ENCODE peak calls at places on chromosome 10, in ten cellular contexts. One of them, this sample, is unnamed.

GRCh38 chr10:23702977-23703414 is 264.1 kb downstream of the OTUD1 start:
- DNase-seq in fibroblast of mammary gland: peak
- DNase-seq in HFFc6: peak
- DNase-seq in choroid plexus epithelial cell: peak
- DNase-seq in mesothelial cell of epicardium: no peak
- DNase-seq in AG04449: peak
- DNase-seq in AG09319: peak
- DNase-seq in HepG2: peak
- DNase-seq in stomach: peak
- DNase-seq in CD4-positive, alpha-beta T cell: peak
- DNase-seq in this sample: no peak

GRCh38 chr10:128050937-128051336 is 75.3 kb downstream of the MKI67 start:
- DNase-seq in fibroblast of mammary gland: peak
- DNase-seq in HFFc6: no peak
- DNase-seq in choroid plexus epithelial cell: no peak
- DNase-seq in mesothelial cell of epicardium: no peak
- DNase-seq in AG04449: no peak
- DNase-seq in AG09319: no peak
- DNase-seq in HepG2: no peak
- DNase-seq in stomach: no peak
- DNase-seq in CD4-positive, alpha-beta T cell: no peak
- DNase-seq in this sample: no peak

GRCh38 chr10:1715821-1716220 is 21.5 kb downstream of the ADARB2 start:
- DNase-seq in fibroblast of mammary gland: no peak
- DNase-seq in HFFc6: no peak
- DNase-seq in choroid plexus epithelial cell: no peak
- DNase-seq in mesothelial cell of epicardium: no peak
- DNase-seq in AG04449: no peak
- DNase-seq in AG09319: no peak
- DNase-seq in HepG2: no peak
- DNase-seq in stomach: peak
- DNase-seq in CD4-positive, alpha-beta T cell: no peak
- DNase-seq in this sample: no peak

GRCh38 chr10:126147866-126148578 is 240.3 kb downstream of the ADAM12 start:
- DNase-seq in fibroblast of mammary gland: peak
- DNase-seq in HFFc6: peak
- DNase-seq in choroid plexus epithelial cell: peak
- DNase-seq in mesothelial cell of epicardium: no peak
- DNase-seq in AG04449: no peak
- DNase-seq in AG09319: no peak
- DNase-seq in HepG2: no peak
- DNase-seq in stomach: no peak
- DNase-seq in CD4-positive, alpha-beta T cell: no peak
- DNase-seq in this sample: no peak

GRCh38 chr10:70765794-70766594 is 19.2 kb downstream of the TBATA start:
- DNase-seq in fibroblast of mammary gland: no peak
- DNase-seq in HFFc6: no peak
- DNase-seq in choroid plexus epithelial cell: no peak
- DNase-seq in mesothelial cell of epicardium: peak
- DNase-seq in AG04449: no peak
- DNase-seq in AG09319: no peak
- DNase-seq in HepG2: no peak
- DNase-seq in stomach: peak
- DNase-seq in CD4-positive, alpha-beta T cell: no peak
- DNase-seq in this sample: peak

GRCh38 chr10:52956451-52956850 is 183.9 kb upstream of the MBL2 start:
- DNase-seq in fibroblast of mammary gland: no peak
- DNase-seq in HFFc6: no peak
- DNase-seq in choroid plexus epithelial cell: no peak
- DNase-seq in mesothelial cell of epicardium: no peak
- DNase-seq in AG04449: no peak
- DNase-seq in AG09319: no peak
- DNase-seq in HepG2: peak
- DNase-seq in stomach: no peak
- DNase-seq in CD4-positive, alpha-beta T cell: no peak
- DNase-seq in this sample: no peak

GRCh38 chr10:24209421-24209770 is 458 bp downstream of the KIAA1217 start:
- DNase-seq in fibroblast of mammary gland: peak
- DNase-seq in HFFc6: peak
- DNase-seq in choroid plexus epithelial cell: peak
- DNase-seq in mesothelial cell of epicardium: no peak
- DNase-seq in AG04449: no peak
- DNase-seq in AG09319: no peak
- DNase-seq in HepG2: no peak
- DNase-seq in stomach: no peak
- DNase-seq in CD4-positive, alpha-beta T cell: no peak
- DNase-seq in this sample: no peak

GRCh38 chr10:88254091-88254490 is 329.0 kb downstream of the RNLS start:
- DNase-seq in fibroblast of mammary gland: peak
- DNase-seq in HFFc6: peak
- DNase-seq in choroid plexus epithelial cell: peak
- DNase-seq in mesothelial cell of epicardium: no peak
- DNase-seq in AG04449: no peak
- DNase-seq in AG09319: peak
- DNase-seq in HepG2: no peak
- DNase-seq in stomach: no peak
- DNase-seq in CD4-positive, alpha-beta T cell: no peak
- DNase-seq in this sample: no peak

GRCh38 chr10:121536271-121536918 is 61.8 kb downstream of the FGFR2 start:
- DNase-seq in fibroblast of mammary gland: peak
- DNase-seq in HFFc6: no peak
- DNase-seq in choroid plexus epithelial cell: no peak
- DNase-seq in mesothelial cell of epicardium: no peak
- DNase-seq in AG04449: no peak
- DNase-seq in AG09319: no peak
- DNase-seq in HepG2: no peak
- DNase-seq in stomach: no peak
- DNase-seq in CD4-positive, alpha-beta T cell: no peak
- DNase-seq in this sample: no peak

GRCh38 chr10:75404335-75405200 is 3.0 kb upstream of the ZNF503 start:
- DNase-seq in fibroblast of mammary gland: no peak
- DNase-seq in HFFc6: no peak
- DNase-seq in choroid plexus epithelial cell: no peak
- DNase-seq in mesothelial cell of epicardium: peak
- DNase-seq in AG04449: no peak
- DNase-seq in AG09319: no peak
- DNase-seq in HepG2: peak
- DNase-seq in stomach: peak
- DNase-seq in CD4-positive, alpha-beta T cell: no peak
- DNase-seq in this sample: no peak

GRCh38 chr10:77391605-77392235 is 245.9 kb downstream of the KCNMA1 start:
- DNase-seq in fibroblast of mammary gland: peak
- DNase-seq in HFFc6: peak
- DNase-seq in choroid plexus epithelial cell: peak
- DNase-seq in mesothelial cell of epicardium: peak
- DNase-seq in AG04449: peak
- DNase-seq in AG09319: peak
- DNase-seq in HepG2: peak
- DNase-seq in stomach: peak
- DNase-seq in CD4-positive, alpha-beta T cell: no peak
- DNase-seq in this sample: peak

GRCh38 chr10:88095291-88095721 is 231.9 kb downstream of the PTEN start:
- DNase-seq in fibroblast of mammary gland: peak
- DNase-seq in HFFc6: peak
- DNase-seq in choroid plexus epithelial cell: no peak
- DNase-seq in mesothelial cell of epicardium: no peak
- DNase-seq in AG04449: peak
- DNase-seq in AG09319: no peak
- DNase-seq in HepG2: no peak
- DNase-seq in stomach: no peak
- DNase-seq in CD4-positive, alpha-beta T cell: no peak
- DNase-seq in this sample: no peak

GRCh38 chr10:126459878-126460481 is 71.7 kb upstream of the ADAM12 start:
- DNase-seq in fibroblast of mammary gland: peak
- DNase-seq in HFFc6: peak
- DNase-seq in choroid plexus epithelial cell: peak
- DNase-seq in mesothelial cell of epicardium: no peak
- DNase-seq in AG04449: peak
- DNase-seq in AG09319: peak
- DNase-seq in HepG2: peak
- DNase-seq in stomach: no peak
- DNase-seq in CD4-positive, alpha-beta T cell: no peak
- DNase-seq in this sample: no peak

DNA sequence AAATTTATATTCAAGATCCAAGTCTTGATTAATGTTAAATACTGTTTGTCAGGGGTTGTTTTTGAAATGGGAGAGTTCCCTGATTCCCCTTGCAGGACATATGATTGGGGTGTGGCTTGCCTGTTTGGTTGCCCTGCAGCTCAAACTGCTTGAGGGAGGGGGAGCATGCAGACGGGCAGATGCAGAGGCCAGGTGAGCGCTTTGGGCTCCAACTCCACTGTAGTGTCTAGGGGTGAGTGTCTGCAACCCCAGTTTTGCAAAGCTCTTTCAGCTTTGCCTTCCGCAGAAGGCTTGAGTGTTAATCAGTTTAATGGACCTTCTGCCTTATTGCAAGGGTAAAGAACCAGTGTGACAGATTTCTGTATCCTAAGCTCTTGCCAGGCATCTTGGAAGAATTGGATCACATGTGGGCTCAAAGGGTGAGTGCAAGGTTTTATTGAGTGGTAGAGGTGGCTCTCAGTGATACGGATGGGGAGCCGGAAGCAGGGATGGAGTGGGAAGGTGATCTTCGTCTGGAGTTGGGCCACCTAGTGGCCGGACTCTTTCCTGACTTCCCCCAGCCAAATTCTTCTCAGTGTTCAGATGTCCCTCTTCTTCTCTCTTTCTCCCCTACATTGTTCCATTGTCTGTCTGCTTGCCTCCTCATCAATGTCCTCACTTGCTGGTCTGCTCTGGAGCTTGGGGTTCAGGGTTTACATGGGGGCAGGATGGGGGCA is 479.7 kb downstream of the ATRNL1 start:
- DNase-seq in fibroblast of mammary gland: no peak
- DNase-seq in HFFc6: no peak
- DNase-seq in choroid plexus epithelial cell: no peak
- DNase-seq in mesothelial cell of epicardium: no peak
- DNase-seq in AG04449: no peak
- DNase-seq in AG09319: no peak
- DNase-seq in HepG2: no peak
- DNase-seq in stomach: no peak
- DNase-seq in CD4-positive, alpha-beta T cell: no peak
- DNase-seq in this sample: no peak
- TF ChIP-seq CTCF in fibroblast of mammary gland: peak
- TF ChIP-seq CTCF in HFFc6: peak
- TF ChIP-seq CTCF in choroid plexus epithelial cell: peak
- TF ChIP-seq CTCF in mesothelial cell of epicardium: peak
- TF ChIP-seq CTCF in AG04449: peak
- TF ChIP-seq CTCF in AG09319: no peak
- TF ChIP-seq CTCF in HepG2: peak
- TF ChIP-seq CTCF in stomach: no peak
- TF ChIP-seq CTCF in CD4-positive, alpha-beta T cell: no peak
- TF ChIP-seq CTCF in this sample: no peak

GRCh38 chr10:12252882-12253546 is 57.0 kb downstream of the CDC123 start:
- DNase-seq in fibroblast of mammary gland: peak
- DNase-seq in HFFc6: no peak
- DNase-seq in choroid plexus epithelial cell: peak
- DNase-seq in mesothelial cell of epicardium: no peak
- DNase-seq in AG04449: no peak
- DNase-seq in AG09319: no peak
- DNase-seq in HepG2: no peak
- DNase-seq in stomach: no peak
- DNase-seq in CD4-positive, alpha-beta T cell: no peak
- DNase-seq in this sample: no peak
- TF ChIP-seq CTCF in fibroblast of mammary gland: peak
- TF ChIP-seq CTCF in HFFc6: peak
- TF ChIP-seq CTCF in choroid plexus epithelial cell: peak
- TF ChIP-seq CTCF in mesothelial cell of epicardium: peak
- TF ChIP-seq CTCF in AG04449: peak
- TF ChIP-seq CTCF in AG09319: no peak
- TF ChIP-seq CTCF in HepG2: peak
- TF ChIP-seq CTCF in stomach: no peak
- TF ChIP-seq CTCF in CD4-positive, alpha-beta T cell: no peak
- TF ChIP-seq CTCF in this sample: no peak

DNA sequence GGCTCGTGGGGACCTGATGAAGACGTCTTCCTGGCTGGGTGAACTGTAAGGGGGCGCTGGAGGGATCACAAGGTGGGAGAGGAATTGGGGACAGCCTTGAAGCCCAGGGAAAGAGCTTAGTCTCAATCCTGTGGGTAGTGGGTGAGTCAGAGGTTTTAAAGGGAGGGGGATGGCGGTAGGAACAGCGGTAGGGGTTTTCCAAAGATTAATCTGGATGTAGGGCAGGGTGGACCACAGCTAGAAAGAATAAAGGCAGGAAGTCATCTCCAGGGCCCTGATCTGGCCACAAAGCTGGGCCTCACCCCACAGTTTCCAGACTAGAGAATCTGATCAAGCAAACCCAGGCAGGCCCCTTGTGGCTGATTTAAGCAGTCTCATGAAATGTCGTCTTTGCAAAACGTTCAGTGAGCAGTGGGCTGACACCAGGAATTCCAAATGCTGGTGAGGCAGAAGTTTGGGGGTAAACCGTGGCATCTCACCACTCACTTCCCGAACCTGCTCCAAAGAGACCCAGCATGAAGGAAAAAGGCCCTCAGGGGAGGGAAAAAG is 65.3 kb downstream of the CALML3 start:
- DNase-seq in fibroblast of mammary gland: peak
- DNase-seq in HFFc6: peak
- DNase-seq in choroid plexus epithelial cell: peak
- DNase-seq in mesothelial cell of epicardium: no peak
- DNase-seq in AG04449: peak
- DNase-seq in AG09319: no peak
- DNase-seq in HepG2: no peak
- DNase-seq in stomach: no peak
- DNase-seq in CD4-positive, alpha-beta T cell: no peak
- DNase-seq in this sample: no peak
- TF ChIP-seq CTCF in fibroblast of mammary gland: peak
- TF ChIP-seq CTCF in HFFc6: peak
- TF ChIP-seq CTCF in choroid plexus epithelial cell: peak
- TF ChIP-seq CTCF in mesothelial cell of epicardium: no peak
- TF ChIP-seq CTCF in AG04449: peak
- TF ChIP-seq CTCF in AG09319: peak
- TF ChIP-seq CTCF in HepG2: no peak
- TF ChIP-seq CTCF in stomach: no peak
- TF ChIP-seq CTCF in CD4-positive, alpha-beta T cell: no peak
- TF ChIP-seq CTCF in this sample: no peak

DNA sequence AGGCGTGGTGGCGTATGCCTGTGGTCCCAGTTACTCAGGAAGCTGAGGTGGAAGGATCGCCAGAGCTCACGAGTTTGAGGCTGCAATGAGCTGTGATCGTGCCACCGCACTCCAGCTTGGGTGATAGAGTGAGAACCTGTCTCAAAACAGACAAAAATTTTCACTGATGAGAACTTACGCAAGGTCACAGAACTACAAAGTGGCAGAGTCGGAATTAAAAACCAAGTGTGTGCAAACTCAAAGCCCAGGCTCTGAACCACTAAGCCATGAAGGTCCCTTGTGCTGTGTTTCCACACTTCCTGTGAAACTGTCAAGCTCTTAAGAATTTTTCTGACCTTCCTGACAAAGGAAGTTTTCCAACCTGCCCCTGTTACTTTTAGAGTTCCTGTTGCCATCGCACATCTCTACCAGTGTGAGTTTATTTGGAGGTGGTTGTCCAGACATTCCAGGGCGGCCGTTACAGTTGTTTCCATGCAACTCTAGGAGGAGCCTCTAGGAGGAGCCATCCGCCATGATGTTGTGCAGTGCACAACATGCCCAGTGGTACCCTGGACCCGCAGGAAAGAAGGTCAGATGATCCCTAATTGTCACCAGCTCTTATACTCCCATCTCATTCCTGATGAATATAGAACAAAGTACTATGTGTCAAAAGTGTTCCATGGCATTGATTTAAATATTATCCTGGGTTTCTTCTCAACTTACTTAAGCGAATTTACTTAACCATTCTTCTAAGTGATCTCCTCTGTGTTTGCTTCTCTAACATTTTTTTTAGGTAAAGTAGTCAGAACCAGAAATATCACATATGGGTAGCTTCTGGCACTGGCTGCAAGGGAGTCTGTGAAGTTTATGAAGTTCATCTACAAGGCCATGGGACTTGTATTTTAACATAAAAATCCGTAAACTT is 49.0 kb upstream of the LYZL1 start:
- DNase-seq in fibroblast of mammary gland: peak
- DNase-seq in HFFc6: no peak
- DNase-seq in choroid plexus epithelial cell: peak
- DNase-seq in mesothelial cell of epicardium: no peak
- DNase-seq in AG04449: no peak
- DNase-seq in AG09319: no peak
- DNase-seq in HepG2: peak
- DNase-seq in stomach: no peak
- DNase-seq in CD4-positive, alpha-beta T cell: no peak
- DNase-seq in this sample: no peak
- TF ChIP-seq CTCF in fibroblast of mammary gland: peak
- TF ChIP-seq CTCF in HFFc6: peak
- TF ChIP-seq CTCF in choroid plexus epithelial cell: peak
- TF ChIP-seq CTCF in mesothelial cell of epicardium: no peak
- TF ChIP-seq CTCF in AG04449: peak
- TF ChIP-seq CTCF in AG09319: peak
- TF ChIP-seq CTCF in HepG2: peak
- TF ChIP-seq CTCF in stomach: no peak
- TF ChIP-seq CTCF in CD4-positive, alpha-beta T cell: no peak
- TF ChIP-seq CTCF in this sample: no peak